ENCODE peak calls at places on chromosomes 6 and 20, in eight cellular contexts. T is AG10803, P is HL-60, G is heart right ventricle, E is HepG2, C is fibroblast of lung, I is left ventricle myocardium inferior, F is Peyer's patch. D is an unnamed sample.

GRCh38 chr20:22232473-22232872 is 351.9 kb downstream of the FOXA2 start:
- DNase-seq in T (no peak), P (no peak), I (no peak), F (no peak), C (no peak), G (no peak), E (no peak), D (no peak)

GRCh38 chr20:17786221-17786718 is 86.5 kb downstream of the BANF2 start:
- DNase-seq in E (no peak), T (peak), C (peak), F (no peak), P (no peak), I (peak), G (no peak), D (peak)

GRCh38 chr6:35152067-35152707 is 11.0 kb upstream of the TCP11 start:
- DNase-seq in T (no peak), P (no peak), G (no peak), E (no peak), F (no peak), I (no peak), C (no peak), D (no peak)

GRCh38 chr6:130505808-130506207 is 140.0 kb downstream of the TMEM200A start:
- DNase-seq in T (no peak), G (no peak), C (no peak), I (no peak), F (no peak), P (no peak), E (no peak), D (peak)

GRCh38 chr20:37513764-37514359 is 7.2 kb upstream of the NNAT start:
- DNase-seq in E (no peak), G (no peak), T (no peak), I (no peak), C (no peak), F (no peak), P (no peak), D (no peak)

GRCh38 chr6:132471787-132472186 is 41.1 kb downstream of the STX7 start:
- DNase-seq in P (no peak), E (no peak), I (no peak), G (no peak), F (no peak), C (no peak), T (no peak), D (no peak)

GRCh38 chr6:97275809-97276208 is 7.2 kb downstream of the MMS22L start:
- DNase-seq in P (no peak), E (no peak), T (no peak), I (no peak), F (no peak), C (no peak), G (no peak), D (no peak)

GRCh38 chr6:160004419-160005160 is 35.7 kb downstream of the IGF2R start:
- DNase-seq in T (no peak), F (no peak), P (no peak), E (no peak), G (no peak), C (no peak), I (no peak), D (no peak)

GRCh38 chr6:81938014-81938761 is 185.7 kb upstream of the TENT5A start:
- DNase-seq in F (no peak), C (peak), T (peak), E (peak), G (no peak), I (no peak), P (peak), D (peak)

GRCh38 chr6:475341-475740 is 83.8 kb downstream of the IRF4 start:
- DNase-seq in F (no peak), T (no peak), C (no peak), I (no peak), P (no peak), E (no peak), G (no peak), D (no peak)

GRCh38 chr20:59318803-59319202 is 18.4 kb downstream of the EDN3 start:
- DNase-seq in P (no peak), I (no peak), F (no peak), E (no peak), G (no peak), C (no peak), T (no peak), D (no peak)

GRCh38 chr20:4444404-4444803 is 277.3 kb upstream of the PRND start:
- DNase-seq in G (no peak), E (no peak), P (no peak), T (peak), F (no peak), C (no peak), I (no peak), D (peak)

GRCh38 chr6:130787726-130788500 is 39.3 kb upstream of the SMLR1 start:
- DNase-seq in E (peak), I (no peak), P (no peak), C (no peak), G (no peak), T (no peak), F (no peak), D (no peak)

GRCh38 chr6:140970485-140970884 is 1162.2 kb upstream of the GJE1 start:
- DNase-seq in T (peak), G (no peak), P (no peak), E (no peak), I (no peak), F (no peak), C (no peak), D (peak)

GRCh38 chr20:17796096-17796563 is 96.4 kb downstream of the BANF2 start:
- DNase-seq in I (peak), F (no peak), E (peak), G (peak), P (peak), T (peak), C (peak), D (peak)

GRCh38 chr6:107600936-107601335 is 111.0 kb downstream of the SOBP start:
- DNase-seq in P (no peak), E (peak), I (no peak), G (peak), C (peak), T (peak), F (no peak), D (peak)

DNA sequence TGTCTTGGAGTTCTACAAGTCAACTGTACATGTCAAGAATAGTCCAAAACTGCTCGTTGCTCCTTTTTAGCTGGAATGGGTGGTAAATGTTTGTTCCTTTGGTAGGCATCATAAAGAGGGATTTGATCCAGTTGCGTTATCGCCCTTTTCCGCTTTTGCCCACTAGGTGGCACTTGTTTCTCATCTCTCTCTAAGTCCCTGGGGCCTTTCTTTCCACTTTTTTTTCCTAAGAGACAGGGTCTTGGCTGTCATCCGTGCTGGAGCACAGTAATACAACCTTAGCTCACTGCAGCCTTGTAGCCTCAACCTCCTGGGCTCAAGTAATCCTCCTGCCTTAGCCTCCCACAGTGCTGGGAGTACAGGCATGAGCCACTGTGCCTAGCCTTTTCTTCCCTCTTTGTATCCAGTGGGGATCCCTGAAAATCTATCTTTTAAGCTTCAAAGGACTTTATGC is 20.7 kb downstream of the GTPBP2 start:
- DNase-seq in T (peak), I (peak), E (peak), C (peak), F (no peak), G (peak), P (peak), D (peak)
- H3K4me3 ChIP-seq in T (no peak), I (no peak), E (no peak), C (no peak), F (no peak), G (no peak), P (no peak), D (no peak)

GRCh38 chr20:34522969-34523871 is 7.0 kb downstream of the DYNLRB1 start:
- DNase-seq in I (peak), P (no peak), E (peak), T (peak), C (peak), F (peak), G (no peak), D (peak)
- TF ChIP-seq CTCF in I (peak), P (peak), E (peak), T (peak), C (peak), F (peak), G (peak), D (peak)

DNA sequence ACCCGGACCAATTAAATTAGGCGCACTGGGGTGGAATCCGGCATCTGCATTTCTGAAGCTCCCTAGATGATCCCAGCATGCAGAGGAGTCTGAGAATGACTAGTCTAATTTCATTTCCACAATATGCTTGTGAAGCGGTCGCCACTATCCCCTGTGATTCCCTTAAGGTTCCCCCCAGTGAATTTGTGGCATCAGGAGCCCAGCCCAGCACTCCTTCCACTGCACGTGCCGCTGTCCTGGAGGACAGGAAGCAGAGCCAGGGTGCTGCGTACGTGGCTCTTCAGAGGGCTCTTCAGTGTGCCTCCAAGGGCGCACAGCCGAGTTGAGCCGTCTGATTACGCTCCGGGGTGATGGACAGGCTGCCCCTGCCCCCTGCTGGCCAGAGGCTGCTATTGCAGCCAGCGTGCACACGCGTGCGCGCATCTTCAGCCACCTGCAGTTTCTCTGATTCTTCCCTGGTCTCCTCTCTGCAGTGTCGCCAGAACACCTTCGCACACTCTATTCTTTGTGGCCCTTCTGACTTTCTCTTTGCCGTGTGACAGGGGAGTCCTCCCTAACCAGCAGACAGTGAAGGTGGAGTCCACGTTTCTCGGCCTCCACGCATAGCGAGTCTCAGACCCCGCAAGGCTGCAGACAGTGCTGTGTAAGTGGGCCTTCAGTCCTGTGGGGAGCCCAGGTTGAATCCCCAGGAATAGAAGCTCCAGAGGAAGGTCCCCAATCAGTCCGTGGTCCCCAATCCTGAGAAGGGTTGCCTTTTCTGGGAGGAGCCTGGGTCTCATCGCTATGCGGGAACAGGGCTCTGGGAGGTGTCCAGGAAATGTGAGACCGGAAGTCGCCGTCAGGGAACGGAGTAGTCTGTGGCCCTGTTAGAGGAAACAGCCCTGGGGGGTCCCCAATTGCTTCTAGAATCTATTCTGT is 16.5 kb upstream of the NCR2 start:
- DNase-seq in P (peak), C (peak), T (peak), F (peak), G (peak), I (peak), E (peak), D (peak)
- H3K4me3 ChIP-seq in P (peak), C (no peak), T (peak), F (peak), G (peak), I (peak), E (peak), D (peak)

GRCh38 chr6:169640347-169640972 is 61.4 kb downstream of the WDR27 start:
- DNase-seq in E (no peak), P (no peak), C (peak), G (no peak), I (no peak), T (peak), F (no peak), D (peak)
- TF ChIP-seq CTCF in E (no peak), P (no peak), C (peak), G (no peak), I (no peak), T (peak), F (no peak), D (peak)

D was measured in fibroblast of the aortic adventitia.